ENCODE peak calls at places on chromosomes 1 and 21, in seven cellular contexts. J is epithelial cell of esophagus; Z is LNCaP clone FGC; Y is thoracic aorta; X is GM13977; I is CD4-positive, alpha-beta T cell; B is tibial artery. G is an unnamed sample.

GRCh38 chr1:235948774-235949427 is 82.2 kb upstream of the LYST start:
- DNase-seq in J (no peak), Z (no peak), Y (no peak), X (no peak), I (no peak), B (no peak), G (no peak)

GRCh38 chr21:39125752-39126485 is 57.3 kb downstream of the PSMG1 start:
- DNase-seq in J (peak; percentile 76), Z (peak; percentile 10), Y (no peak), X (peak; percentile 48), I (no peak), B (peak; percentile 51), G (peak; percentile 46)

GRCh38 chr1:186050360-186050759 is 316.2 kb downstream of the HMCN1 start:
- DNase-seq in J (peak; percentile 76), Z (no peak), Y (no peak), X (no peak), I (no peak), B (no peak), G (no peak)

GRCh38 chr1:72177711-72178110 is 104.6 kb downstream of the NEGR1 start:
- DNase-seq in J (peak; percentile 4), Z (no peak), Y (no peak), X (no peak), I (no peak), B (no peak), G (no peak)

GRCh38 chr1:39183503-39184353 is 20.8 kb upstream of the MACF1 start:
- DNase-seq in J (peak; percentile 100), Z (no peak), Y (no peak), X (peak; percentile 26), I (peak; percentile 80), B (peak; percentile 35), G (peak; percentile 32)

GRCh38 chr1:6638226-6638625 is 13.6 kb downstream of the THAP3 start:
- DNase-seq in J (no peak), Z (no peak), Y (peak; percentile 86), X (no peak), I (no peak), B (peak; percentile 95), G (peak; percentile 81)

GRCh38 chr21:38054334-38054733 is 138.1 kb upstream of the KCNJ6 start:
- DNase-seq in J (no peak), Z (no peak), Y (no peak), X (no peak), I (no peak), B (no peak), G (no peak)

GRCh38 chr1:50861742-50862141 is 98.3 kb downstream of the FAF1 start:
- DNase-seq in J (no peak), Z (no peak), Y (no peak), X (no peak), I (no peak), B (no peak), G (no peak)

GRCh38 chr1:84693009-84693408 is 2.7 kb upstream of the SSX2IP start:
- DNase-seq in J (no peak), Z (no peak), Y (no peak), X (no peak), I (no peak), B (no peak), G (no peak)

GRCh38 chr1:245062906-245063305 is 91.9 kb upstream of the KIF26B start:
- DNase-seq in J (no peak), Z (no peak), Y (no peak), X (no peak), I (no peak), B (no peak), G (no peak)

GRCh38 chr1:94463056-94463764 is 45.0 kb downstream of the ABCD3 start:
- DNase-seq in J (no peak), Z (no peak), Y (no peak), X (no peak), I (no peak), B (no peak), G (no peak)

GRCh38 chr1:175015243-175015642 is 8.0 kb downstream of the MRPS14 start:
- DNase-seq in J (no peak), Z (no peak), Y (no peak), X (no peak), I (no peak), B (no peak), G (no peak)

GRCh38 chr1:87530042-87530441 is 201.4 kb downstream of the LMO4 start:
- DNase-seq in J (peak; percentile 49), Z (peak; percentile 2), Y (no peak), X (no peak), I (no peak), B (no peak), G (no peak)

GRCh38 chr21:39121600-39122355 is 61.5 kb downstream of the PSMG1 start:
- DNase-seq in J (no peak), Z (no peak), Y (no peak), X (no peak), I (no peak), B (no peak), G (no peak)

GRCh38 chr21:14591882-14592281 is 45.8 kb upstream of the SAMSN1 start:
- DNase-seq in J (no peak), Z (no peak), Y (no peak), X (no peak), I (no peak), B (peak; percentile 27), G (no peak)

GRCh38 chr1:234258071-234258470 is 115.2 kb upstream of the COA6 start:
- DNase-seq in J (peak; percentile 50), Z (no peak), Y (no peak), X (no peak), I (no peak), B (no peak), G (no peak)

GRCh38 chr21:41360072-41360821 is 1.6 kb upstream of the MX2 start:
- DNase-seq in J (no peak), Z (peak; percentile 61), Y (no peak), X (no peak), I (no peak), B (peak; percentile 76), G (peak; percentile 47)

GRCh38 chr1:17930635-17931034 is 175.5 kb downstream of the ACTL8 start:
- DNase-seq in J (no peak), Z (no peak), Y (no peak), X (no peak), I (no peak), B (no peak), G (peak; percentile 62)

GRCh38 chr21:45471229-45472052 is 66.5 kb downstream of the COL18A1 start:
- DNase-seq in J (peak; percentile 91), Z (no peak), Y (no peak), X (no peak), I (no peak), B (no peak), G (peak; percentile 75)

GRCh38 chr21:45468051-45468970 is 63.3 kb downstream of the COL18A1 start:
- DNase-seq in J (no peak), Z (no peak), Y (no peak), X (no peak), I (no peak), B (no peak), G (peak; percentile 65)

GRCh38 chr21:45468971-45469272 is 64.0 kb downstream of the COL18A1 start:
- DNase-seq in J (no peak), Z (no peak), Y (no peak), X (no peak), I (no peak), B (no peak), G (no peak)

GRCh38 chr21:45470087-45470515 is 65.1 kb downstream of the COL18A1 start:
- DNase-seq in J (no peak), Z (no peak), Y (no peak), X (no peak), I (no peak), B (no peak), G (no peak)

DNA sequence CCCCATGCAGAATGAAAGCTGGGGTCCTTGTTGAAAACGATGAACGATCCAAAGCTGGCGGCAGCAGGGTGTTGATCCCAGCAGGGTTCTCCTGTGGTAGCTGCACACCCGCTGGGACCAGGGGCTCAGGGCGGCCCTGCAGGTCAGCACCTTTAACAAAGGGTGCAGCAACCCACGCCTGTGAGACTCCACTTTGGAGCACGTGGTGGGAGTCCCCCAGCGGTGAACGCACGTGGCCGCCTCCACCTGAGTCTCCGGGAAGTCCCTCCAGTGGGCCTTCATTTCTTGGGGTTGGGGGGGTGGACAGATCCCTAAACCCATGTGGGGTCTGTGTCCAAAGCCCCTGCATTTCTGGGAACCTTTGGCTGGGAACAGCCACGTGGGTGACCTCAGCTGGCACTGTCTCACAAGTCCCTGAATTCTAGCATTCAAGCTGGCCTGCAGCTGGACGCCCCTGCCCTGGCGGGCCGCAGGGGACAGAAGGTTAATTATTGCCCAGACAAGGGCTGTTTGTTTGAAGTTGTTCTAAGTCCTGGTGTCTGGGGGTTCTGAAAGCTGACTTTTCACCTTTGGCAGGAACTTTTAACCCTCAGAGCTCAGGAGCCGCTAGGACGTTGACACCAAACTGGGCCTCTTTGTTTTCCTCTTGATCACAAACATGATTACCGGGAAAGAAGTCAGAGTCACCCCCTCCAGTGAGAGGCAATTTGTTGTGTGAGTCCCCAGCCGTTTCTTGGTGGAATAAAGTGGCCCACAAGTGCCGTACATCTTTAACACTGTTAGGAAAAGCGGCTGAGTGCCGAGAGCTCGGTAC is 64.5 kb downstream of the COL18A1 start:
- DNase-seq in J (no peak), Z (no peak), Y (no peak), X (no peak), I (no peak), B (no peak), G (peak; percentile 35)
- TF ChIP-seq CTCF in J (no peak), Z (no peak), Y (no peak), X (no peak), I (no peak), B (no peak), G (no peak)

GRCh38 chr1:197902454-197903195 is at the start of gene C1orf53:
- DNase-seq in J (peak; percentile 87), Z (peak; percentile 57), Y (no peak), X (peak; percentile 94), I (peak; percentile 66), B (peak; percentile 73), G (peak; percentile 88)
- TF ChIP-seq CTCF in J (no peak), Z (no peak), Y (peak; percentile 23), X (no peak), I (no peak), B (peak; percentile 17), G (peak; percentile 7)

DNA sequence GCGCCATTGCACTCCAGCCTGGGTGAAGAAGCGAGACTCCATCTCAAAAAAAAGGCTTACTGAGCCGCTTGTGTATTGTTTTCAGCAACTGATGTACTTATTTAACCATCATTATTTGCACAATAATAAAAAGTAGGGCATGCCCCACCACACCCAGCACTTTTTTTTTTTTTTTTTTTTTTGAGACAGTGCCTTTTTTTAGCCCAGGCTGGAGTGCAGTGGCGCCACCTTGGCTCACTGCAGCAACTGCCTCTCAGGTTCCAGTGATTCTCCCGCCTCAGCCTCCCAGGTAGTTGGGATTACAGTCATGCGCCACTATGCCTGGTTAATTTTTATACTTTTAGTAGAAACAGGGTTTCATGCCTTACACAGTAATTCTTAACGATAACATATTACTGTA is 12.2 kb upstream of the TRNAU1AP start:
- DNase-seq in J (peak; percentile 19), Z (no peak), Y (no peak), X (no peak), I (no peak), B (no peak), G (no peak)
- TF ChIP-seq CTCF in J (peak; percentile 25), Z (peak; percentile 24), Y (no peak), X (no peak), I (no peak), B (no peak), G (no peak)

DNA sequence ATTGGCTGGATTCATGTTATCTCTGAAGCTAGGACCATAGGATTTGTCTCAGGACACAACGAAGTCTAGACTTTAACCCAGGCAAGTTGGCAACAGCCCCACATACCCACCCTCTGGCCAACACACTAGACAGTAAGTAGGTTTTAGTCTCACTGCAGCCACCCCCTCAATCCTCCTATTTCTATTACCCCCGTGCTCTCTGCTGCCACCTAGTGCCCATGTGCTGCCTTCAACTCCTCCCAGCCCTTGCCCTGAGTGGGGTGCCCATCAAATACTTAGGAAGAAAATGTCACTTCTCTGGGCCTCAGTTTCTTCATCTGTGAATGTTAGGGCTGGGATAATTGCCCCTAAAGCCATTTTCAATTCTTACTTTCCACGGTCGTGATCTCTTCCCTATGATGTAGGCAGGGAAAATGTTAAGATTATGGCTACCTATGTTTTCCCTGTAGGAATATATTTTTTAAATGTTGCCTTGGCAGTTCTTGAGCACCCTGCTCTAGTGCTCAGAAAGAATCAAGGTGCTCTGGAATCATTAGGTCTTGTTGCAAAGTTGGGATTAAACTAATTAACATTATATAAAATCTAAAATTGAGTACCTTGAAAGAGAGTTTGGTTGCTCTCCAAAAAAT is 213.0 kb downstream of the LMX1A start:
- DNase-seq in J (peak; percentile 50), Z (no peak), Y (no peak), X (peak; percentile 16), I (no peak), B (no peak), G (no peak)
- TF ChIP-seq CTCF in J (peak; percentile 96), Z (peak; percentile 84), Y (no peak), X (peak; percentile 63), I (peak; percentile 32), B (no peak), G (peak; percentile 34)